ENCODE peak calls at places on chromosome 12, in seven cellular contexts. H is gastrocnemius medialis; D is activated CD4-positive, alpha-beta T cell treated with anti-CD3 and anti-CD28 coated beads for 4 hours; P is MM.1S; Q is MV-4-11; A is NCI-H1092 treated with DMSO at 0.1 percent for 48 hours; L is aorta. X is an unnamed sample.

GRCh38 chr12:94707892-94708291 is 57.5 kb upstream of the TMCC3 start:
- DNase-seq in P (no peak), D (no peak), H (no peak), Q (no peak), A (no peak), L (peak), X (no peak)

GRCh38 chr12:124654666-124655316 is 87.4 kb upstream of the NCOR2 start:
- DNase-seq in A (peak), D (no peak), L (peak), Q (no peak), H (peak), P (no peak), X (peak)

GRCh38 chr12:57430117-57430930 is 519 bp downstream of the R3HDM2 start:
- DNase-seq in L (peak), P (peak), H (peak), D (no peak), A (peak), Q (no peak), X (peak)

GRCh38 chr12:19299765-19300164 is 139.5 kb upstream of the AEBP2 start:
- DNase-seq in A (no peak), D (no peak), P (no peak), L (no peak), H (no peak), Q (peak), X (no peak)

GRCh38 chr12:72081787-72082186 is 143.1 kb downstream of the TPH2 start:
- DNase-seq in H (no peak), D (no peak), Q (no peak), P (no peak), L (no peak), A (peak), X (no peak)

GRCh38 chr12:52052471-52053186 is 1.4 kb downstream of the NR4A1 start:
- DNase-seq in Q (no peak), D (no peak), A (no peak), L (no peak), P (no peak), H (no peak), X (no peak)

GRCh38 chr12:91870872-91871707 is 274.6 kb downstream of the BTG1 start:
- DNase-seq in P (no peak), H (no peak), A (no peak), D (no peak), L (no peak), Q (no peak), X (peak)

GRCh38 chr12:58419905-58420304 is 478.5 kb downstream of the ATP23 start:
- DNase-seq in L (no peak), D (no peak), H (no peak), A (peak), Q (no peak), P (no peak), X (no peak)

GRCh38 chr12:91009319-91009950 is 4.7 kb upstream of the EPYC start:
- DNase-seq in Q (no peak), P (peak), A (peak), L (no peak), H (no peak), D (no peak), X (no peak)

GRCh38 chr12:128830505-128830893 is 6.7 kb upstream of the SLC15A4 start:
- DNase-seq in A (no peak), Q (peak), D (no peak), P (peak), H (no peak), L (no peak), X (no peak)

X was measured in SHP77.